ENCODE peak calls at places on chromosomes 7 and 10, in seven cellular contexts. V, W, I, E, B, F and Q are unnamed samples.

GRCh38 chr7:73851410-73852338 is 9.3 kb upstream of the TMEM270 start:
- DNase-seq in V (no peak), W (peak), I (peak), E (no peak), B (no peak), F (peak), Q (no peak)

GRCh38 chr10:17793823-17794759 is 15.1 kb upstream of the MRC1 start:
- DNase-seq in V (no peak), W (no peak), I (no peak), E (no peak), B (no peak), F (no peak), Q (no peak)

GRCh38 chr7:113026941-113027340 is 59.7 kb downstream of the GPR85 start:
- DNase-seq in V (no peak), W (no peak), I (peak), E (no peak), B (no peak), F (no peak), Q (no peak)

GRCh38 chr7:132703742-132704141 is 127.5 kb upstream of the PLXNA4 start:
- DNase-seq in V (no peak), W (no peak), I (no peak), E (no peak), B (peak), F (no peak), Q (no peak)

GRCh38 chr10:132643709-132644543 is 106.3 kb downstream of the INPP5A start:
- DNase-seq in V (no peak), W (no peak), I (no peak), E (no peak), B (peak), F (no peak), Q (no peak)

GRCh38 chr7:48004023-48004422 is 24.6 kb upstream of the HUS1 start:
- DNase-seq in V (no peak), W (no peak), I (no peak), E (no peak), B (no peak), F (no peak), Q (no peak)

GRCh38 chr10:12214763-12215218 is 18.8 kb downstream of the CDC123 start:
- DNase-seq in V (no peak), W (peak), I (peak), E (peak), B (no peak), F (peak), Q (no peak)

GRCh38 chr10:47314416-47314970 is 7.8 kb upstream of the GDF2 start:
- DNase-seq in V (no peak), W (no peak), I (no peak), E (no peak), B (no peak), F (no peak), Q (no peak)

GRCh38 chr7:99930376-99930775 is 956 bp upstream of the GJC3 start:
- DNase-seq in V (no peak), W (no peak), I (no peak), E (no peak), B (no peak), F (no peak), Q (no peak)

GRCh38 chr10:17022399-17022798 is 107.2 kb downstream of the CUBN start:
- DNase-seq in V (no peak), W (no peak), I (no peak), E (no peak), B (peak), F (no peak), Q (no peak)

GRCh38 chr10:61994404-61995031 is 93.0 kb downstream of the ARID5B start:
- DNase-seq in V (no peak), W (no peak), I (no peak), E (peak), B (no peak), F (no peak), Q (no peak)

GRCh38 chr10:61992683-61993629 is 91.5 kb downstream of the ARID5B start:
- DNase-seq in V (no peak), W (peak), I (peak), E (peak), B (no peak), F (peak), Q (peak)

GRCh38 chr10:61995093-61995492 is 93.6 kb downstream of the ARID5B start:
- DNase-seq in V (no peak), W (no peak), I (no peak), E (no peak), B (no peak), F (no peak), Q (no peak)

GRCh38 chr10:61992059-61992460 is 90.6 kb downstream of the ARID5B start:
- DNase-seq in V (no peak), W (no peak), I (peak), E (no peak), B (no peak), F (no peak), Q (no peak)

GRCh38 chr10:61993676-61994401 is 92.3 kb downstream of the ARID5B start:
- DNase-seq in V (no peak), W (no peak), I (peak), E (no peak), B (no peak), F (no peak), Q (no peak)
- TF ChIP-seq CTCF in V (no peak), W (no peak), I (no peak), E (no peak), B (no peak), F (no peak), Q (no peak)

GRCh38 chr7:128352138-128352537 is 8.4 kb upstream of the RBM28 start:
- DNase-seq in V (peak), W (no peak), I (peak), E (peak), B (peak), F (no peak), Q (peak)
- TF ChIP-seq CTCF in V (peak), W (no peak), I (peak), E (peak), B (peak), F (peak), Q (peak)

GRCh38 chr7:106178593-106179134 is 66.6 kb upstream of the SYPL1 start:
- DNase-seq in V (peak), W (peak), I (peak), E (no peak), B (no peak), F (no peak), Q (no peak)
- TF ChIP-seq CTCF in V (peak), W (peak), I (peak), E (no peak), B (no peak), F (peak), Q (no peak)

DNA sequence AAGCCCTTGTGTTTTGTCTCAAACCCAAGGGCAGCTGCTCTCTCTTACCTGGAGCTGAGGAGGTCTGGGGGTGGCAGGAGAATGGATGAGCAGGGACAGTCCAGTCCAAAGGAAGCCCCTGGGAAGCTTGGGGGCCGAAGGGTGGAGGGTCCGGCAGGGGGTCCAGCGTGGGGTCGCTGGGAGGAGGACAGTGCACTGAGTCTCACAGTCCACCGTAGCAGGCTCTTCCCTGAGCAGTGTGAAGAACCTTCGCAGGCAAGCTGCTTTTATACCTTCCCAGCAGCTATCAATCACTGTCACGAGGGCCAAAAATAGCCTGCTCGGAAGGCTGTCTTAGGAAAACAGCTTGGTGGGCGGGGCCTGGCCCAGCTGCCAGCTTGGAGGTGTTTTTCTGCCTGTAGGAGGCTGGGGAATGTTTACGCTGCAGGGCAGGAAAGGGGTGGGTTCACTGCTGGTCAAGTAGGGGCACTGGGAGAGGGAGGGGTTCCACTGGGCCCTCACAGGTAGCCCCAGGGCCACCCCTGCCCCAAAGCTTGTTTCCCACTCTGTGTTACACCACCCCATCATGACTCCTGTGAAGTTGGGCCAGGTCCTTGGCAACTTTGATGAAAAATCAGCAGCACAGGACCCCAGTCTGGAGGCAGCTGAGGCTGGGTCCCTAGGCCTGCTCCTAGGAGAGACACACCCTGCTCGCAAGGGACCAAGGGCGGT is at the start of gene DEPP1:
- DNase-seq in V (peak), W (peak), I (peak), E (peak), B (peak), F (no peak), Q (peak)
- TF ChIP-seq CTCF in V (peak), W (no peak), I (peak), E (peak), B (peak), F (no peak), Q (no peak)

DNA sequence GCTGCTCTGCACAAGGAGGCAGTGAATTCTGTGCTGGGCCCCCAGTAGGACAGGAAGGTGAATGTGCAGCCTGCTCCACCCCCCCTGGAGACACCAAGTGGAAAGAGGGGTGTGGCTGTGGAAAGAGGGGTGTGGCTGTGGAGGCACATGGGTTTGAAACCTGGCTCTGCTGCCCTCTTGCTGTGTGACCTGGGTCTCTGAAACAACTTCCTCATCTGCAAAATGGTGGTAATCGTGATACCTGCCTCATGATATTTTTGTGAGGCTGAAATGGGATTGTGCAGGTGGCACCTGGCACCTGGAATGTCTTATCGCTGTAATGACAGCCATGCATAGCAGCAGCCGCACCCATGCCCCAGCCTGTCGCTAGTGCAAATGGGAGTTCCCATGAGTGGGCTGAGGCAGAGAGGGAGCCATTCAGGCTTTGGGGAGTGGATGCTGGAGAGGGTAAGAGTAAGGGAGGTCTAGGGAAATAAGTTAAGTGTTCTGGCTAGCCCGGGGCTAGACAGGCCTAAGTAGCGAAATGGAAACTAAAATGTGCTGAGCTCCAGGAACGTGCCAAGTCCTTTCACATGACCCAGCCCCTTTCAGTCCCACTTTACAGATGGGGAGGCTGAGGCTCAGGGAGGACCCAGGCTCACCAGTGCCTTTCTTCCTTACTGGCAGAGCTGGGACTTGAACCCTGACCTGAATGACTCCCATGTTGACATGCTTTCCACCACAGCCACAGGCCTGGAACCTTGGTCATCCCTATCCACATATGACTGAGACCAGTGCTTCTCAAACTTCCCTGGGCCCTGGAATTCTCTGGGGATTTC is 35.0 kb downstream of the C10orf105 start:
- DNase-seq in V (no peak), W (peak), I (no peak), E (peak), B (no peak), F (no peak), Q (no peak)
- TF ChIP-seq CTCF in V (no peak), W (no peak), I (no peak), E (no peak), B (peak), F (no peak), Q (no peak)

GRCh38 chr10:90963331-90963730 is 42.4 kb upstream of the ANKRD1 start:
- DNase-seq in V (no peak), W (no peak), I (no peak), E (no peak), B (no peak), F (no peak), Q (no peak)

GRCh38 chr10:90966146-90966545 is 45.3 kb upstream of the ANKRD1 start:
- DNase-seq in V (no peak), W (no peak), I (peak), E (no peak), B (no peak), F (no peak), Q (no peak)

GRCh38 chr10:90965720-90966119 is 44.8 kb upstream of the ANKRD1 start:
- DNase-seq in V (no peak), W (no peak), I (no peak), E (no peak), B (no peak), F (no peak), Q (no peak)

GRCh38 chr10:90967865-90968264 is 47.0 kb upstream of the ANKRD1 start:
- DNase-seq in V (no peak), W (no peak), I (no peak), E (no peak), B (no peak), F (no peak), Q (no peak)

GRCh38 chr10:90964781-90965462 is 44.0 kb upstream of the ANKRD1 start:
- DNase-seq in V (no peak), W (no peak), I (no peak), E (no peak), B (no peak), F (no peak), Q (no peak)
- TF ChIP-seq CTCF in V (no peak), W (no peak), I (no peak), E (no peak), B (no peak), F (no peak), Q (no peak)

GRCh38 chr10:97117372-97117771 is 68.4 kb downstream of the SLIT1 start:
- DNase-seq in V (no peak), W (no peak), I (peak), E (no peak), B (no peak), F (no peak), Q (no peak)
- TF ChIP-seq CTCF in V (peak), W (peak), I (no peak), E (peak), B (peak), F (no peak), Q (no peak)

DNA sequence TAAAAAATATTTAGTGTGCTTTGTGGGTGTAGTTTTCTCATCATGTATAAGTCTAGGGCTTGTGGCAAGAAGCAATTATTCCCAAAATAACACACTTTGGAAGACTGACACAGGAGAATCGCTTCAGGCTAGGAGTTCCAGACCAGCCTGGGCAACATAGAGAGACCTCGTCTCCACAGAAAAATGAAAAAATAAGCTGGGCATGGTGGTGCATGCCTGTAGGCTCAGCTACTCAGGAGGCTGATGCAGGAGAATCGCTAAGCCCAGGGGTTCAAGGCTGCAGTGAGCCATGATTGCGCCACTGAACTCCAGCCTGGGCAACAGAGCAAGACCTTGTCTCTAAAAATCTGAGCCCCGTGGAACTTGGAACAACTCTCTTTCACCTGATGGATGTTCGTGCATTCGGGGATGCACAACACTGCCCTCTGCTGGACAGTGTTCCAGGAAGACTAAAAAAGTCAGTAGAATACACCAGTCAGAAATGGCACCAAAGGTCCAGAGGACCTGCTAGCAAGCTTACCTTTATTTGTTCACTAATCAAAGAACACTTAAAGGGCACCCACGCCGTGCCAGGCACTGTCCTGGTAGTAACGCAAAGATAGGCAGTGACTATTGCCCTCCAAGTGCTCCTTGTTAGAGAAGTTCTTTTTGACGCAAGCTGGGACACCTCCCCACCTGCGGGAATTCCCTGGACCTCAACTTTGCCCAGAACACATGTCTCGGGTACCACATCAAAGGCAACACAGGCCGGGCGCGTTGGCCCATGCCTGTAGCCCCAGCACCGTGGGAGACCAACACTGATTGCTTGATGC is 81.9 kb upstream of the CALN1 start:
- DNase-seq in V (peak), W (peak), I (peak), E (peak), B (peak), F (no peak), Q (no peak)
- TF ChIP-seq CTCF in V (peak), W (peak), I (peak), E (peak), B (peak), F (peak), Q (peak)

GRCh38 chr10:113590581-113590980 is 37.7 kb downstream of the HABP2 start:
- DNase-seq in V (no peak), W (no peak), I (no peak), E (no peak), B (no peak), F (no peak), Q (no peak)

GRCh38 chr10:113594673-113595072 is 41.8 kb downstream of the HABP2 start:
- DNase-seq in V (no peak), W (no peak), I (no peak), E (no peak), B (no peak), F (no peak), Q (no peak)

GRCh38 chr10:113589225-113589770 is 36.4 kb downstream of the HABP2 start:
- DNase-seq in V (no peak), W (no peak), I (no peak), E (no peak), B (no peak), F (no peak), Q (no peak)

DNA sequence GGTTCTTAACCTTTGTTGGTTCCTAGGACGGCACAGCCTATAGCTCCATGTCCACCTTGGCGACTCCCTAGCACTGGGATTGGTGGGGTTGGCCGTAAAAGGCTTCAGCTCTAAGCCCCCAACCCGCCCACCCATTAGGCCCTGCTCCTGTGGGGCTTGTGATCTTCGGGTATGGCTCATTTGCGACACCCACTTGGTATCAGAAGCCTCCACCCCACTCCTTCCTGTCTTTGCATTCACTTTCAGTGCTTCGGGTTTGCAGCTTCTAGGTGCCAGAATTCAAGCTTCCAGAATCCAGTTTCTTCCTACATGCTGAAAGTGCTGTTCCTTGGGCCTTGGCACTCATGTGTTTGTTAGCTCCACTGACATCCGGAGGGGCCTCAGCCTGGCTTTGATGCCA is 39.5 kb downstream of the HABP2 start:
- DNase-seq in V (no peak), W (no peak), I (no peak), E (no peak), B (no peak), F (no peak), Q (no peak)
- TF ChIP-seq CTCF in V (no peak), W (no peak), I (no peak), E (no peak), B (no peak), F (no peak), Q (no peak)

DNA sequence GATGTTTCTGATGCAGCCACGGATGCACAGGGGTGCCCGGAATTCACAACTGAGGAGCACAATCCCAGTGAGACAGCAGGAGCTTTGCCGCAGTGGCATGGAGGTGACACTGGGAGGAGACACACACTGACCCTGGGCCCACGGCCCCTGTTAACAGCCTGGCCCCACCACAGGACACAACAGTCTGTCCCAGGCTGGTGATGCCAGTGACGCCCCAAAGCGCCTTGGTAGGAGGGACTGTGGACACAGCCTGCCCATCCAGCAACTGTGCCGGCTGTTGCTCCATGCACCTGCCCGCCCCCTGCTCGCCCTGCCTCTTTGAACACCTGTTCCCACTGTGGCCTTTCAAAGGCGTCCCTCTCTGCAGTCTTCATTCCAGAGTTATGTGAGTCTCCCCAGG is 49.8 kb downstream of the KLF6 start:
- DNase-seq in V (no peak), W (no peak), I (no peak), E (no peak), B (peak), F (no peak), Q (no peak)
- TF ChIP-seq CTCF in V (peak), W (peak), I (no peak), E (no peak), B (peak), F (no peak), Q (no peak)